ENCODE peak calls at places on chromosomes 13 and 19, in five cellular contexts. T, P, M, J and E are unnamed samples. For H3K4me1, the result is how much of the 10 kb centered on the place peaks cover.

GRCh38 chr19:39296055-39296645 is at the start of gene IFNL1:
- DNase-seq in J (no peak), M (no peak), P (peak), T (peak), E (peak)

GRCh38 chr13:62014299-62014698 is 598.6 kb upstream of the PCDH20 start:
- DNase-seq in M (no peak), J (no peak), T (peak), P (no peak), E (no peak)

GRCh38 chr13:103663996-103664395 is 597.8 kb upstream of the SLC10A2 start:
- DNase-seq in P (no peak), M (no peak), T (no peak), J (peak), E (no peak)

GRCh38 chr19:28553005-28553404 is 659.9 kb downstream of the UQCRFS1 start:
- DNase-seq in M (no peak), J (no peak), P (no peak), T (no peak), E (no peak)

GRCh38 chr13:97521726-97522125 is 87.8 kb downstream of the RAP2A start:
- DNase-seq in M (no peak), J (no peak), T (peak), P (no peak), E (no peak)

GRCh38 chr19:33186835-33187540 is 7.1 kb upstream of the LRP3 start:
- DNase-seq in J (no peak), M (peak), P (no peak), T (no peak), E (no peak)

GRCh38 chr13:50549221-50549942 is 294.1 kb downstream of the DLEU7 start:
- DNase-seq in P (no peak), T (no peak), M (no peak), J (no peak), E (no peak)

GRCh38 chr19:52600639-52601024 is 30.5 kb downstream of the ZNF701 start:
- DNase-seq in P (peak), T (peak), M (peak), J (no peak), E (peak)

GRCh38 chr13:29436291-29436690 is 159.2 kb downstream of the SLC7A1 start:
- DNase-seq in M (no peak), T (no peak), P (no peak), J (no peak), E (no peak)

GRCh38 chr19:28727133-28727834 is 485.7 kb downstream of the UQCRFS1 start:
- DNase-seq in P (no peak), M (no peak), J (no peak), T (peak), E (no peak)

GRCh38 chr19:52527954-52528326 is 472 bp downstream of the ZNF808 start:
- DNase-seq in P (peak), T (peak), M (peak), J (no peak), E (no peak)

GRCh38 chr13:102903659-102904407 is 58.0 kb downstream of the ERCC5 start:
- DNase-seq in J (no peak), T (peak), M (no peak), P (no peak), E (no peak)

GRCh38 chr19:7099597-7099921 is 30.1 kb downstream of the ZNF557 start:
- DNase-seq in M (no peak), J (no peak), P (no peak), T (no peak), E (no peak)

GRCh38 chr13:69180025-69180424 is 927.6 kb upstream of the ATXN8OS start:
- DNase-seq in T (no peak), J (no peak), P (no peak), M (no peak), E (no peak)

GRCh38 chr19:30361107-30361447 is 11.1 kb upstream of the ZNF536 start:
- DNase-seq in T (no peak), J (no peak), M (no peak), P (no peak), E (peak)

GRCh38 chr13:112711528-112712265 is 21.9 kb downstream of the ATP11A start:
- DNase-seq in P (peak), J (peak), M (peak), T (peak), E (peak)

GRCh38 chr19:3162418-3163229 is 15.9 kb upstream of the S1PR4 start:
- DNase-seq in P (no peak), T (peak), M (no peak), J (no peak), E (no peak)

DNA sequence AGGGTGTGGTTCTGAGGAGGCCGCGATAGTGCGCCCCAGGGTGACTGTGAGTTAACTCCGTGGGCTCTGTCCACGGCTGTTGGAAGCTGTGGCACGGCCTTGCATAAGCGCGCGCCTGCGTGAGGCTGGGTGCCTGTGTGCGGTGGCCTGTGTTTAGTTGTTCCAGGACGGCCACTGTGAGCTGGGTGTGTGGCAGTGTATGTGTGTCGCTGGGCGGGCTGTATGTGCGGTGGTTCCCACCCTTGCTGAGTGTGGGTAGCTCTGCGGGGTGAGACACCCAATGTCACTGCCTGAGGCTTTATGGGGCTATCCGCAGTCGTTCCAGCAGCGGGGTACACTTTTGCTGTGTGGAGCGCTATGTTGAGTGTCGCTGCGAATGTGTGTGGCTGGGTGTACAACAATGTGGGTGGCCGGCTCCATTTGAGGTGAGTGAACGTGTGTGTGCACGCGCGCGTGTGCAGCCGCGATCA is 438 bp upstream of the SSBP4 start:
- DNase-seq in P (no peak), J (no peak), T (peak), M (peak), E (no peak)
- H3K4me1 ChIP-seq in P (half or more), J (under half), T (under half), M (under half), E (half or more)

GRCh38 chr13:48234652-48235099 is 1.7 kb downstream of the ITM2B start:
- DNase-seq in J (no peak), P (no peak), T (no peak), M (no peak), E (no peak)

GRCh38 chr13:48236528-48237353 is 3.7 kb downstream of the ITM2B start:
- DNase-seq in J (no peak), T (no peak), M (no peak), P (no peak), E (no peak)

GRCh38 chr13:48233886-48234488 is 981 bp downstream of the ITM2B start:
- DNase-seq in T (peak), P (peak), J (no peak), M (no peak), E (no peak)

GRCh38 chr13:48235100-48235813 is 2.3 kb downstream of the ITM2B start:
- DNase-seq in T (peak), P (peak), M (peak), J (peak), E (no peak)

DNA sequence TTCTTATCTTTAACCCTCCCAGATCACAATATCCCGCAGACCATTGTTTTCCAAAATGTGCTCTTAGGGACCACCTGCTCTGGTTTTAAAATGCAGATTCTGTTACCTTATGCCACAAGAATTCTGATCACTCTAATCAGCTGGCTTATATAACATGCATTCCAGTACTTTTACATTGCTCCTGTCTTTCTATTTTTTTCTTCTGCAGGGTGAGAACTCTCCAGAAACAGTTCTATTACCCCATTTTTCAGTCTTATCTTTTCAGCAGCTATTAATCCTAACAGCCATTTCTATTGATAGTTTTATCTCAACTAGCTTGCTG is 2.8 kb downstream of the ITM2B start:
- DNase-seq in P (no peak), M (no peak), T (no peak), J (no peak), E (no peak)
- H3K27ac ChIP-seq in P (peak), M (peak), T (peak), J (peak), E (peak)

GRCh38 chr13:44128522-44128921 is 245.1 kb upstream of the SERP2 start:
- DNase-seq in P (peak), J (no peak), M (no peak), T (no peak), E (no peak)
- TF ChIP-seq POLR2AphosphoS5 in P (peak), J (no peak), M (no peak), T (no peak), E (no peak)

GRCh38 chr19:1755467-1756155 is 2.3 kb downstream of the ONECUT3 start:
- DNase-seq in T (no peak), M (no peak), J (no peak), P (no peak), E (no peak)
- H3K4me1 ChIP-seq in T (under half), M (under half), J (under half), P (under half), E (under half)

DNA sequence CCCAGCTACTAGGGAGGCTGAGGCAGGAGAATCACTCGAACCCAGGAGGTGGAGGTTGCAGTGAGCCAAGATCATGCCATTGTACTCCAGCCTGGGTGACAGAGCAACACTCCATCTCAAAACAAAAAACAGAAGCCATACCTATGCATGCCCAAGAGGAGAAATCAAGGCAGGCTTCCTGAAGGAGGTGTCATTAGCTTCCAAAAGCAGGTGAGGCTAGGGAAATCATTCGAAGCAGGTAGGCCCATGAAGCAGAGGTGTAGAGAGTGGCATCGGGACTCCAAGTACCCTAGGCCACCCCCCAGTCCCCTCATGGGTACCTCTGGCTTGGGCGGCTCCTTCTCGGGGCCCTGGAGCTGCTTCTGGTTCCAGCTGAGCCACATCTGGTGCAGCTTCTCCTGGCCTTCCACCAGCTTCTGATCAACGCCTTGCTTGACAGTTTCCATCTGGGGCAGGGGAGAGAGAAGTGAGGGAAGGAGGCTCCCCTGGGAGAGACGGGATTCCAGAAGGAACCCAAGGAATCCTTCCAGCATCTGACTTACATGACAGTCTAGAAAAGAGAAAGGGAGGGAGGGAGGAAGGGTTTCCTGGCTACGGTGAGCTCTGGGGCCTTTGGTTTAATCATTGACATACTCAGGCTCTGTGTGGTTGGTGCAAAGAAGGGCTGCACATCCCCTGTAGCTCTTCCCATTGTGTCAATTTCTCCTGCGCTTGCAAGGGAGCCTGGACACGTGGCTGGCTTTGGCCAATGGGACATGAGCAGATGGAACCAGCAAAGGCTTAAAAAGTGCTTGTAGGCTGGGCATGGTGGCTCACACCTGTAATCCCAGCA is 13.1 kb upstream of the TICAM1 start:
- DNase-seq in P (peak), M (no peak), T (no peak), J (no peak), E (peak)
- H3K27ac ChIP-seq in P (peak), M (peak), T (no peak), J (no peak), E (peak)

GRCh38 chr19:5046339-5047039 is 77.6 kb downstream of the KDM4B start:
- DNase-seq in T (no peak), M (peak), J (peak), P (no peak), E (no peak)

GRCh38 chr19:5048727-5049553 is 80.0 kb downstream of the KDM4B start:
- DNase-seq in P (no peak), T (no peak), M (peak), J (no peak), E (no peak)

GRCh38 chr19:5049561-5049960 is 80.6 kb downstream of the KDM4B start:
- DNase-seq in P (no peak), T (no peak), M (no peak), J (no peak), E (no peak)

GRCh38 chr19:5047251-5047935 is 78.5 kb downstream of the KDM4B start:
- DNase-seq in P (no peak), M (no peak), T (no peak), J (no peak), E (no peak)

GRCh38 chr19:5048091-5048726 is 79.3 kb downstream of the KDM4B start:
- DNase-seq in T (peak), M (peak), P (peak), J (peak), E (no peak)
- TF ChIP-seq POLR2AphosphoS5 in T (no peak), M (no peak), P (no peak), J (no peak), E (peak)

GRCh38 chr13:21058361-21058760 is 3.0 kb downstream of the LATS2 start:
- DNase-seq in M (no peak), P (no peak), T (peak), J (no peak), E (no peak)
- H3K4me1 ChIP-seq in M (under half), P (half or more), T (under half), J (under half), E (under half)